ENCODE peak calls at places on chromosome 16, in eight cellular contexts. J is transverse colon, H is endodermal cell, Z is psoas muscle, M is fibroblast of lung, W is GM12878, C is GM23338, S is Peyer's patch. R is an unnamed sample. For H3K4me1, the result is how much of the 10 kb centered on the place peaks cover.

GRCh38 chr16:14360326-14361037 is 269.6 kb downstream of the PARN start:
- DNase-seq in Z (no peak), S (no peak), C (no peak), M (no peak), W (no peak), J (no peak), H (no peak), R (no peak)

GRCh38 chr16:54511181-54511731 is 224.7 kb upstream of the IRX3 start:
- DNase-seq in S (no peak), C (no peak), H (no peak), J (no peak), W (no peak), M (peak), Z (no peak), R (no peak)

GRCh38 chr16:1972490-1972877 is 631 bp downstream of the TBL3 start:
- DNase-seq in H (no peak), W (no peak), C (peak), M (no peak), J (peak), S (peak), Z (no peak), R (no peak)

GRCh38 chr16:19808061-19808621 is 76.5 kb downstream of the GPRC5B start:
- DNase-seq in W (peak), C (no peak), H (peak), J (no peak), M (no peak), Z (no peak), S (no peak), R (no peak)

GRCh38 chr16:4415538-4416199 is 727 bp downstream of the CORO7 start:
- DNase-seq in C (peak), H (peak), S (peak), Z (peak), J (peak), M (no peak), W (no peak), R (no peak)

GRCh38 chr16:50389900-50390896 is 21.4 kb upstream of the BRD7 start:
- DNase-seq in M (no peak), J (no peak), W (no peak), S (no peak), Z (no peak), C (no peak), H (no peak), R (no peak)

GRCh38 chr16:25176136-25176535 is 40.6 kb upstream of the AQP8 start:
- DNase-seq in J (no peak), M (no peak), Z (no peak), W (no peak), S (no peak), C (no peak), H (no peak), R (no peak)

GRCh38 chr16:23504076-23504452 is 6.2 kb downstream of the GGA2 start:
- DNase-seq in H (no peak), Z (peak), W (no peak), M (peak), J (no peak), C (no peak), S (no peak), R (no peak)

GRCh38 chr16:1527836-1528811 is 5.3 kb upstream of the TMEM204 start:
- DNase-seq in M (no peak), C (no peak), Z (peak), J (no peak), H (no peak), S (no peak), W (no peak), R (no peak)

GRCh38 chr16:79372504-79373184 is 227.9 kb downstream of the MAF start:
- DNase-seq in C (no peak), S (no peak), J (no peak), W (no peak), M (peak), Z (peak), H (no peak), R (peak)

GRCh38 chr16:10808218-10808617 is 10.4 kb downstream of the TVP23A start:
- DNase-seq in M (no peak), J (no peak), C (no peak), W (no peak), H (no peak), S (no peak), Z (no peak), R (no peak)

GRCh38 chr16:2486645-2487516 is 12.0 kb downstream of the TBC1D24 start:
- DNase-seq in C (no peak), M (no peak), S (peak), Z (no peak), H (no peak), J (peak), W (peak), R (no peak)

GRCh38 chr16:726438-727290 is at the start of the genes CCDC78 and HAGHL:
- DNase-seq in S (peak), C (peak), J (peak), H (peak), W (no peak), M (peak), Z (peak), R (no peak)

GRCh38 chr16:88491560-88492310 is 38.7 kb downstream of the ZFPM1 start:
- DNase-seq in M (no peak), C (no peak), Z (no peak), W (no peak), S (no peak), H (no peak), J (no peak), R (no peak)

GRCh38 chr16:12162151-12162559 is 185.6 kb downstream of the SNX29 start:
- DNase-seq in Z (no peak), W (no peak), C (no peak), H (no peak), S (no peak), M (peak), J (no peak), R (no peak)

GRCh38 chr16:68055395-68055794 is 29.8 kb upstream of the NFATC3 start:
- DNase-seq in H (no peak), Z (no peak), J (no peak), M (no peak), W (no peak), S (no peak), C (no peak), R (no peak)

GRCh38 chr16:52435573-52435972 is 111.4 kb downstream of the TOX3 start:
- DNase-seq in C (no peak), J (no peak), S (no peak), W (no peak), Z (no peak), M (no peak), H (no peak), R (no peak)

GRCh38 chr16:53898993-53899392 is 195.0 kb downstream of the FTO start:
- DNase-seq in S (no peak), J (no peak), M (peak), W (no peak), Z (no peak), C (no peak), H (no peak), R (no peak)

GRCh38 chr16:27222499-27223225 is 19.3 kb downstream of the KDM8 start:
- DNase-seq in S (no peak), C (no peak), M (peak), H (no peak), Z (peak), J (peak), W (no peak), R (peak)

GRCh38 chr16:13186813-13187212 is 285.4 kb downstream of the SHISA9 start:
- DNase-seq in J (no peak), S (no peak), W (no peak), M (no peak), Z (no peak), H (peak), C (peak), R (no peak)

GRCh38 chr16:77236063-77236511 is 36.9 kb downstream of the SYCE1L start:
- DNase-seq in H (peak), Z (peak), M (peak), S (peak), C (peak), W (no peak), J (peak), R (peak)

GRCh38 chr16:31508706-31509523 is 724 bp upstream of the RUSF1 start:
- DNase-seq in Z (no peak), W (no peak), S (no peak), M (peak), C (no peak), J (no peak), H (no peak), R (no peak)

GRCh38 chr16:84650062-84650991 is 2.0 kb downstream of the KLHL36 start:
- DNase-seq in C (no peak), J (no peak), Z (no peak), S (no peak), H (no peak), M (peak), W (no peak), R (no peak)

GRCh38 chr16:54938351-54939346 is 8.0 kb downstream of the IRX5 start:
- DNase-seq in H (peak), M (no peak), Z (no peak), W (no peak), C (peak), J (no peak), S (no peak), R (no peak)

GRCh38 chr16:13316008-13316407 is 414.6 kb downstream of the SHISA9 start:
- DNase-seq in J (no peak), C (no peak), W (no peak), H (no peak), M (no peak), Z (no peak), S (no peak), R (no peak)

GRCh38 chr16:72873853-72874252 is 174.1 kb downstream of the ZFHX3 start:
- DNase-seq in M (no peak), S (no peak), W (no peak), J (no peak), H (no peak), C (no peak), Z (no peak), R (no peak)

GRCh38 chr16:68991075-68991474 is 114.4 kb upstream of the HAS3 start:
- DNase-seq in M (no peak), Z (no peak), J (no peak), H (no peak), W (no peak), S (no peak), C (no peak), R (no peak)

GRCh38 chr16:77689971-77690370 is 32.3 kb upstream of the NUDT7 start:
- DNase-seq in C (no peak), H (no peak), M (no peak), W (no peak), J (no peak), Z (no peak), S (no peak), R (no peak)

GRCh38 chr16:6009151-6009550 is 911.6 kb upstream of the EEF2KMT start:
- DNase-seq in H (no peak), M (no peak), J (peak), W (no peak), C (no peak), Z (no peak), S (peak), R (no peak)

GRCh38 chr16:68287276-68288251 is 23.2 kb downstream of the SLC7A6OS start:
- DNase-seq in W (no peak), S (peak), C (no peak), M (peak), J (no peak), H (no peak), Z (peak), R (no peak)

GRCh38 chr16:75658175-75658574 is 10.6 kb downstream of the TERF2IP start:
- DNase-seq in W (no peak), C (no peak), M (no peak), Z (no peak), S (no peak), J (no peak), H (no peak), R (no peak)

GRCh38 chr16:11869657-11870228 is 18.4 kb upstream of the RSL1D1 start:
- DNase-seq in C (no peak), Z (no peak), J (no peak), W (no peak), H (no peak), M (no peak), S (no peak), R (no peak)

GRCh38 chr16:3876695-3877094 is 3.8 kb downstream of the CREBBP start:
- DNase-seq in Z (no peak), C (no peak), M (peak), W (no peak), S (no peak), J (no peak), H (no peak), R (no peak)

GRCh38 chr16:19305443-19305842 is 19.9 kb downstream of the CLEC19A start:
- DNase-seq in C (no peak), W (no peak), J (no peak), Z (no peak), H (no peak), M (no peak), S (no peak), R (no peak)

GRCh38 chr16:13307255-13307654 is 405.9 kb downstream of the SHISA9 start:
- DNase-seq in S (no peak), J (no peak), W (no peak), H (no peak), Z (no peak), C (no peak), M (no peak), R (peak)

GRCh38 chr16:9929836-9930235 is 252.4 kb downstream of the GRIN2A start:
- DNase-seq in S (no peak), C (no peak), Z (no peak), M (no peak), H (no peak), J (no peak), W (no peak), R (no peak)

GRCh38 chr16:2460391-2460713 is 443 bp downstream of the TEDC2 start:
- DNase-seq in S (no peak), J (no peak), C (no peak), H (no peak), M (no peak), Z (no peak), W (no peak), R (no peak)

GRCh38 chr16:77359065-77359502 is 75.8 kb downstream of the ADAMTS18 start:
- DNase-seq in J (no peak), S (no peak), W (no peak), Z (no peak), H (no peak), C (no peak), M (peak), R (no peak)

DNA sequence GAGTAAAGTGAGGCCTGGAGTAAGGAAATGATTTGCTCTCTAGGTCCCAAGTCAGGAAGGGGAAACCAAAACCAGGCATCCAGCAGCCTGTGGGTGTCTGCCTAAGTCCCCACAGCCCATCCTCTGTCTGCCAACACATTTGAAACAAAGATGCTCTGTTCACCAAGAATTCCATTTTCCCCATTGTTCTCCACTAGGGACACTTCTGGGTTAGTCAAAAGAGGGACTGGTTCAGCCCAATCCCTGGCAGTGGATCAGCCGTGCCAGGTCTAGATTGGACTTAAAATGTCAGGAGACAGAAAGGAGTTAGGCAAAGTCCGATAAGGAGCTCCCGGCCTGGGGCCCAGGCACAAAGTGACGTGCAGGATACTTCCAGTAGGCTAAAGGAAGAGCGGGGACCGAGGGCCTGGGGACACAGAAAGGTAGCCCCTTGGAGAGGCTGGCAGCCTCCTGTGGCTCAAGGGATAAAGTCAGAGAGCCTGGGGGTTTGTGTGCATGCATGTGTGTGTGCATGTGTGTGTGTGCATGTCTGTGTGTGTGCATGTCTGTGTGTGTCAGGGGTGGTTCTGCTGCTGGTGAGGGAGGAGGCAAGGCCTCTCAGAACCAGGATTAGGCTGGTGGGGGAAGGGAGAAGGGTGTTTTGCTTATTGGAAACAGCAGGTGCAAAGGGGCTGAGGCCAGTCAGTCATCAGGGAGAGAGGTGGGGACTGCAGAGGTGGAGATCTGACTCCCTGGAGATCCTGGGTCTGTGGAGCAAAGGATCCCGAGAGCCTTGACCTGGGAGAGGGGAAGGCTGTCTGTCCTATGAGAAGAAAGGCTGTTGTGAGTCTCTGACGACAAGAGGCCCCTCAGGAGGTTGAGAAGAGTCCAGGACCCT is 41.7 kb upstream of the IL34 start:
- DNase-seq in H (peak), C (peak), Z (no peak), S (no peak), J (no peak), W (no peak), M (no peak), R (no peak)
- H3K27ac ChIP-seq in H (no peak), C (no peak), Z (no peak), S (no peak), J (no peak), W (no peak), M (no peak), R (no peak)

GRCh38 chr16:83200005-83200779 is 573.4 kb downstream of the CDH13 start:
- DNase-seq in Z (no peak), C (peak), H (peak), W (no peak), S (no peak), M (no peak), J (no peak), R (no peak)
- TF ChIP-seq CTCF in Z (peak), C (peak), H (peak), W (no peak), S (no peak), M (no peak), J (no peak), R (no peak)

GRCh38 chr16:65744401-65744800 is 622.1 kb upstream of the CDH5 start:
- DNase-seq in J (no peak), H (no peak), S (no peak), C (no peak), M (no peak), W (no peak), Z (no peak), R (no peak)

GRCh38 chr16:65743558-65743957 is 621.7 kb upstream of the CDH11 start:
- DNase-seq in S (no peak), Z (no peak), W (no peak), C (no peak), M (no peak), H (no peak), J (no peak), R (no peak)

GRCh38 chr16:65737831-65738230 is 616.0 kb upstream of the CDH11 start:
- DNase-seq in W (no peak), M (no peak), J (no peak), S (no peak), H (peak), C (no peak), Z (no peak), R (no peak)

GRCh38 chr16:65739518-65739917 is 617.7 kb upstream of the CDH11 start:
- DNase-seq in Z (no peak), W (no peak), C (no peak), M (no peak), H (no peak), S (no peak), J (no peak), R (no peak)

GRCh38 chr16:65740716-65741115 is 618.9 kb upstream of the CDH11 start:
- DNase-seq in H (no peak), C (no peak), W (no peak), M (no peak), Z (no peak), S (no peak), J (no peak), R (no peak)
- H3K4me1 ChIP-seq in H (under half), C (under half), W (under half), M (under half), Z (under half), S (under half), J (under half), R (under half)

GRCh38 chr16:86496929-86497381 is 13.4 kb upstream of the FOXF1 start:
- DNase-seq in S (no peak), W (no peak), Z (no peak), M (no peak), H (peak), C (peak), J (no peak), R (no peak)
- H3K27ac ChIP-seq in S (peak), W (no peak), Z (no peak), M (no peak), H (no peak), C (no peak), J (peak), R (no peak)

DNA sequence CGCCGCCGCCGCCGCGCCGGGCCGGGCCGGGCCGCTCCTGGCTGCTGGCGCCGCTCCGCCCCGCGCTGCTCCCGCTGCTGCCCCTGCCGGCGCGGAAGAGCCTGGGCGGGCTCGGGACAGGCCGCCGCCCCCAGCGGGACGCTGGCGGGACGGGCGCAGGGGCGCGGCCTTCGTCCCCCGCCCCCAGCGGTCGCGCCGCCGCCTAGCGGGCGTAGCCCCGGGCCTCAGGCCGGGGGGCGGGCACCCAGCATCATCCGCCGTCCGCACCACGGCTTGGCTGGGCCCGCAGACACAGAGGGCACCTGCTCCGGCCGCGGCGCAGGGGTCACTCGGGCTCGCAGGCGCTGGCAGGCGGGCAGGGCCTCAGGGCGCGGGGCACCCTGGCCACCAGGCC is at the start of gene AMFR:
- DNase-seq in J (peak), Z (peak), M (peak), H (peak), S (peak), W (no peak), C (peak), R (no peak)
- TF ChIP-seq CTCF in J (peak), Z (peak), M (peak), H (peak), S (peak), W (peak), C (peak), R (peak)

GRCh38 chr16:71373073-71373472 is 14.6 kb downstream of the CALB2 start:
- DNase-seq in J (no peak), W (no peak), S (no peak), H (no peak), M (no peak), Z (no peak), C (no peak), R (no peak)
- H3K4me1 ChIP-seq in J (under half), W (under half), S (under half), H (under half), M (under half), Z (under half), C (under half), R (under half)

GRCh38 chr16:81838794-81839193 is 59.7 kb downstream of the PLCG2 start:
- DNase-seq in Z (no peak), W (peak), S (no peak), H (no peak), C (no peak), M (no peak), J (no peak), R (no peak)
- H3K27ac ChIP-seq in Z (no peak), W (peak), S (no peak), H (no peak), C (no peak), M (no peak), J (no peak), R (no peak)

DNA sequence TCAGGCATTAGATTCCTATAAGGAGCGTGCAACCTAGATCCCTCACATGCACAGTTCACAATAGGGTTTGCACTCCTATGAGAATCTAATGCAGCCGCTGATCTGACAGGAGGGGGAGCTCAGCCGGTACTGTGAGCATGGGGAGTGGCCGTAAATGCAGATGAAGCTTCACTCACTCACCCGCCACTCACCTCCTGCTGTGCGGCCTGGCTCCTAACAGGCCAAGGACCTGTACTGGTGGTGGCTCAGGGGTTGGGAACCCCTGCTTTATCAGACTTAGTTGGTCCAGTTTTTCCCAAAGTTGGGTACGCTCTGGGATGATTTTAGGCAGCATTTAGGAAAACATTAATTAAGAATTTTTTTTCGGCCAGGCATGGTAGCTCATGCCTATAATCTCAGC is 103.8 kb downstream of the MARF1 start:
- DNase-seq in J (peak), C (peak), H (peak), M (no peak), Z (no peak), S (no peak), W (no peak), R (no peak)
- TF ChIP-seq CTCF in J (no peak), C (peak), H (no peak), M (no peak), Z (no peak), S (peak), W (no peak), R (no peak)